ENCODE peak calls at places on chromosomes 3 and 15, in seven cellular contexts. R is brain microvascular endothelial cell; Z is WTC11; Y is activated effector memory CD4-positive, alpha-beta T cell treated with anti-CD3 and anti-CD28 coated beads, Interleukin-2, amount 50 U/mL, for 16 hours; W is A549; T is RWPE2; M is activated T-cell treated with anti-CD3 and anti-CD28 coated beads, Interleukin-2, amount 50 U/mL, for 4 hours. J is an unnamed sample.

GRCh38 chr3:123449986-123450474 is 1.1 kb upstream of the ADCY5 start:
- DNase-seq in W (peak; percentile 31), R (no peak), Z (peak; percentile 63), M (no peak), Y (no peak), T (no peak), J (no peak)

GRCh38 chr3:33277193-33277882 is at the start of gene FBXL2:
- DNase-seq in R (peak; percentile 56), W (peak; percentile 74), Y (peak; percentile 64), T (peak; percentile 76), Z (peak; percentile 94), M (no peak), J (peak; percentile 96)

GRCh38 chr3:166630190-166630589 is 749.9 kb downstream of the ZBBX start:
- DNase-seq in R (no peak), M (no peak), T (no peak), Z (no peak), Y (no peak), W (no peak), J (no peak)

GRCh38 chr3:36944012-36944640 is 728 bp downstream of the TRANK1 start:
- DNase-seq in W (peak; percentile 44), Y (peak; percentile 73), Z (peak; percentile 66), T (peak; percentile 60), M (peak; percentile 22), R (no peak), J (no peak)

GRCh38 chr3:178671261-178672191 is 135.3 kb downstream of the KCNMB2 start:
- DNase-seq in Z (no peak), M (no peak), Y (no peak), R (peak; percentile 53), W (no peak), T (no peak), J (no peak)

GRCh38 chr15:42120285-42120684 is 25.9 kb upstream of the PLA2G4D start:
- DNase-seq in R (no peak), M (no peak), Y (no peak), T (no peak), W (no peak), Z (no peak), J (no peak)

GRCh38 chr15:93759626-93760025 is 471.7 kb upstream of the MCTP2 start:
- DNase-seq in T (no peak), W (no peak), R (no peak), Z (no peak), Y (no peak), M (no peak), J (no peak)

GRCh38 chr3:118505784-118506183 is 528.9 kb downstream of the IGSF11 start:
- DNase-seq in Z (no peak), R (no peak), M (no peak), W (no peak), T (no peak), Y (no peak), J (no peak)

GRCh38 chr15:89409993-89410767 is 75.6 kb upstream of the POLG start:
- DNase-seq in Y (no peak), M (no peak), Z (peak; percentile 20), R (no peak), W (no peak), T (no peak), J (no peak)

GRCh38 chr15:79615754-79616153 is 183.6 kb downstream of the MINAR1 start:
- DNase-seq in W (no peak), Y (no peak), T (no peak), M (no peak), Z (no peak), R (no peak), J (no peak)

GRCh38 chr3:74267583-74268184 is 346.8 kb downstream of the CNTN3 start:
- DNase-seq in Z (peak; percentile 47), R (peak; percentile 49), M (no peak), T (no peak), Y (no peak), W (peak; percentile 1), J (no peak)

GRCh38 chr15:55253580-55253979 is 36.0 kb downstream of the RAB27A start:
- DNase-seq in Z (no peak), W (no peak), M (no peak), R (peak; percentile 19), Y (no peak), T (no peak), J (no peak)

GRCh38 chr3:58630081-58630709 is 36.4 kb downstream of the FAM3D start:
- DNase-seq in Y (peak; percentile 81), Z (peak; percentile 88), W (peak; percentile 27), R (peak; percentile 30), M (peak; percentile 55), T (no peak), J (no peak)

GRCh38 chr3:155334897-155335883 is 41.7 kb upstream of the STRIT1 start:
- DNase-seq in R (no peak), Z (no peak), Y (no peak), M (no peak), W (no peak), T (no peak), J (no peak)

GRCh38 chr3:111810909-111811308 is 48.2 kb upstream of the PHLDB2 start:
- DNase-seq in Y (no peak), M (no peak), Z (no peak), T (no peak), R (peak; percentile 74), W (no peak), J (no peak)

GRCh38 chr15:55552926-55553325 is 35.2 kb downstream of the PYGO1 start:
- DNase-seq in W (no peak), T (no peak), Y (no peak), M (no peak), Z (peak; percentile 16), R (peak; percentile 85), J (peak; percentile 93)

GRCh38 chr3:155386817-155387403 is 93.4 kb upstream of the STRIT1 start:
- DNase-seq in T (no peak), Z (no peak), R (no peak), W (no peak), Y (no peak), M (no peak), J (no peak)

GRCh38 chr3:10848261-10848660 is 32.2 kb downstream of the SLC6A11 start:
- DNase-seq in Z (no peak), R (no peak), T (no peak), W (no peak), M (no peak), Y (no peak), J (no peak)

GRCh38 chr15:33448961-33449611 is 138.3 kb downstream of the RYR3 start:
- DNase-seq in Y (no peak), W (no peak), Z (no peak), M (no peak), T (no peak), R (no peak), J (no peak)

GRCh38 chr15:58669108-58669507 is 80.4 kb downstream of the ADAM10 start:
- DNase-seq in T (no peak), R (no peak), Z (no peak), M (no peak), Y (no peak), W (no peak), J (no peak)

GRCh38 chr3:190601597-190601996 is 87.7 kb downstream of the IL1RAP start:
- DNase-seq in M (no peak), Y (no peak), T (no peak), R (no peak), Z (no peak), W (no peak), J (no peak)

GRCh38 chr3:45551214-45552010 is 43.1 kb upstream of the LIMD1 start:
- DNase-seq in Z (no peak), M (no peak), W (no peak), R (peak; percentile 98), T (peak; percentile 90), Y (no peak), J (peak; percentile 91)

GRCh38 chr3:143634991-143635390 is 213.3 kb downstream of the SLC9A9 start:
- DNase-seq in R (no peak), T (peak; percentile 29), Z (no peak), M (no peak), Y (no peak), W (no peak), J (no peak)